ENCODE peak calls at places on chromosome 9, in eight cellular contexts. One of them, this sample, is unnamed.

GRCh38 chr9:18717751-18718150 is 243.8 kb downstream of the ADAMTSL1 start:
- DNase-seq in HFF-Myc: no peak
- DNase-seq in dorsolateral prefrontal cortex: no peak
- DNase-seq in GM12892: no peak
- DNase-seq in body of pancreas: no peak
- DNase-seq in activated CD8-positive, alpha-beta T cell treated with anti-CD3 and anti-CD28 coated beads for 36 hours: no peak
- DNase-seq in GM06990: no peak
- DNase-seq in activated naive CD8-positive, alpha-beta T cell treated with anti-CD3 and anti-CD28 coated beads, Interleukin-2, amount 50 U/mL, for 16 hours: no peak
- DNase-seq in this sample: no peak

GRCh38 chr9:71037521-71037920 is 83.9 kb downstream of the TRPM3 start:
- DNase-seq in activated CD8-positive, alpha-beta T cell treated with anti-CD3 and anti-CD28 coated beads for 36 hours: no peak
- DNase-seq in HFF-Myc: no peak
- DNase-seq in GM06990: no peak
- DNase-seq in activated naive CD8-positive, alpha-beta T cell treated with anti-CD3 and anti-CD28 coated beads, Interleukin-2, amount 50 U/mL, for 16 hours: no peak
- DNase-seq in body of pancreas: no peak
- DNase-seq in GM12892: no peak
- DNase-seq in dorsolateral prefrontal cortex: no peak
- DNase-seq in this sample: no peak

GRCh38 chr9:136774416-136775045 is 10.2 kb upstream of the LCN15 start:
- DNase-seq in activated CD8-positive, alpha-beta T cell treated with anti-CD3 and anti-CD28 coated beads for 36 hours: no peak
- DNase-seq in dorsolateral prefrontal cortex: no peak
- DNase-seq in activated naive CD8-positive, alpha-beta T cell treated with anti-CD3 and anti-CD28 coated beads, Interleukin-2, amount 50 U/mL, for 16 hours: no peak
- DNase-seq in body of pancreas: no peak
- DNase-seq in GM06990: no peak
- DNase-seq in HFF-Myc: no peak
- DNase-seq in GM12892: no peak
- DNase-seq in this sample: no peak

GRCh38 chr9:113621309-113621791 is 157.8 kb downstream of the RGS3 start:
- DNase-seq in HFF-Myc: peak
- DNase-seq in GM12892: no peak
- DNase-seq in activated CD8-positive, alpha-beta T cell treated with anti-CD3 and anti-CD28 coated beads for 36 hours: no peak
- DNase-seq in dorsolateral prefrontal cortex: peak
- DNase-seq in activated naive CD8-positive, alpha-beta T cell treated with anti-CD3 and anti-CD28 coated beads, Interleukin-2, amount 50 U/mL, for 16 hours: no peak
- DNase-seq in GM06990: no peak
- DNase-seq in body of pancreas: peak
- DNase-seq in this sample: no peak

GRCh38 chr9:136549010-136549980 is 3.4 kb upstream of the NOTCH1 start:
- DNase-seq in activated CD8-positive, alpha-beta T cell treated with anti-CD3 and anti-CD28 coated beads for 36 hours: no peak
- DNase-seq in activated naive CD8-positive, alpha-beta T cell treated with anti-CD3 and anti-CD28 coated beads, Interleukin-2, amount 50 U/mL, for 16 hours: no peak
- DNase-seq in dorsolateral prefrontal cortex: no peak
- DNase-seq in body of pancreas: no peak
- DNase-seq in GM12892: no peak
- DNase-seq in HFF-Myc: no peak
- DNase-seq in GM06990: no peak
- DNase-seq in this sample: no peak

GRCh38 chr9:129138476-129139232 is 27.4 kb downstream of the PTPA start:
- DNase-seq in GM12892: no peak
- DNase-seq in activated naive CD8-positive, alpha-beta T cell treated with anti-CD3 and anti-CD28 coated beads, Interleukin-2, amount 50 U/mL, for 16 hours: no peak
- DNase-seq in body of pancreas: peak
- DNase-seq in dorsolateral prefrontal cortex: no peak
- DNase-seq in activated CD8-positive, alpha-beta T cell treated with anti-CD3 and anti-CD28 coated beads for 36 hours: no peak
- DNase-seq in HFF-Myc: no peak
- DNase-seq in GM06990: no peak
- DNase-seq in this sample: no peak

GRCh38 chr9:98736216-98736615 is 27.5 kb upstream of the GABBR2 start:
- DNase-seq in body of pancreas: no peak
- DNase-seq in dorsolateral prefrontal cortex: no peak
- DNase-seq in activated naive CD8-positive, alpha-beta T cell treated with anti-CD3 and anti-CD28 coated beads, Interleukin-2, amount 50 U/mL, for 16 hours: no peak
- DNase-seq in HFF-Myc: no peak
- DNase-seq in GM12892: no peak
- DNase-seq in activated CD8-positive, alpha-beta T cell treated with anti-CD3 and anti-CD28 coated beads for 36 hours: no peak
- DNase-seq in GM06990: no peak
- DNase-seq in this sample: no peak

GRCh38 chr9:137367506-137368430 is 55.2 kb downstream of the EXD3 start:
- DNase-seq in GM06990: no peak
- DNase-seq in activated CD8-positive, alpha-beta T cell treated with anti-CD3 and anti-CD28 coated beads for 36 hours: no peak
- DNase-seq in dorsolateral prefrontal cortex: no peak
- DNase-seq in activated naive CD8-positive, alpha-beta T cell treated with anti-CD3 and anti-CD28 coated beads, Interleukin-2, amount 50 U/mL, for 16 hours: no peak
- DNase-seq in GM12892: no peak
- DNase-seq in HFF-Myc: no peak
- DNase-seq in body of pancreas: peak
- DNase-seq in this sample: no peak

GRCh38 chr9:131739192-131739961 is 499 bp downstream of the RAPGEF1 start:
- DNase-seq in body of pancreas: peak
- DNase-seq in activated naive CD8-positive, alpha-beta T cell treated with anti-CD3 and anti-CD28 coated beads, Interleukin-2, amount 50 U/mL, for 16 hours: no peak
- DNase-seq in dorsolateral prefrontal cortex: no peak
- DNase-seq in GM12892: peak
- DNase-seq in GM06990: peak
- DNase-seq in activated CD8-positive, alpha-beta T cell treated with anti-CD3 and anti-CD28 coated beads for 36 hours: peak
- DNase-seq in HFF-Myc: no peak
- DNase-seq in this sample: no peak

GRCh38 chr9:94149696-94150095 is 65.4 kb downstream of the PTPDC1 start:
- DNase-seq in body of pancreas: no peak
- DNase-seq in activated CD8-positive, alpha-beta T cell treated with anti-CD3 and anti-CD28 coated beads for 36 hours: no peak
- DNase-seq in HFF-Myc: no peak
- DNase-seq in GM12892: no peak
- DNase-seq in dorsolateral prefrontal cortex: no peak
- DNase-seq in GM06990: no peak
- DNase-seq in activated naive CD8-positive, alpha-beta T cell treated with anti-CD3 and anti-CD28 coated beads, Interleukin-2, amount 50 U/mL, for 16 hours: no peak
- DNase-seq in this sample: no peak

GRCh38 chr9:118059520-118060278 is 355.5 kb downstream of the TLR4 start:
- DNase-seq in activated CD8-positive, alpha-beta T cell treated with anti-CD3 and anti-CD28 coated beads for 36 hours: peak
- DNase-seq in body of pancreas: no peak
- DNase-seq in GM12892: no peak
- DNase-seq in GM06990: no peak
- DNase-seq in dorsolateral prefrontal cortex: no peak
- DNase-seq in activated naive CD8-positive, alpha-beta T cell treated with anti-CD3 and anti-CD28 coated beads, Interleukin-2, amount 50 U/mL, for 16 hours: no peak
- DNase-seq in HFF-Myc: peak
- DNase-seq in this sample: no peak

GRCh38 chr9:93475856-93476255 is 22.5 kb upstream of the FAM120AOS start:
- DNase-seq in GM12892: no peak
- DNase-seq in GM06990: no peak
- DNase-seq in activated CD8-positive, alpha-beta T cell treated with anti-CD3 and anti-CD28 coated beads for 36 hours: no peak
- DNase-seq in HFF-Myc: no peak
- DNase-seq in body of pancreas: no peak
- DNase-seq in activated naive CD8-positive, alpha-beta T cell treated with anti-CD3 and anti-CD28 coated beads, Interleukin-2, amount 50 U/mL, for 16 hours: no peak
- DNase-seq in dorsolateral prefrontal cortex: no peak
- DNase-seq in this sample: no peak

GRCh38 chr9:113343732-113344231 is 3.7 kb upstream of the WDR31 start:
- DNase-seq in activated naive CD8-positive, alpha-beta T cell treated with anti-CD3 and anti-CD28 coated beads, Interleukin-2, amount 50 U/mL, for 16 hours: no peak
- DNase-seq in body of pancreas: peak
- DNase-seq in activated CD8-positive, alpha-beta T cell treated with anti-CD3 and anti-CD28 coated beads for 36 hours: peak
- DNase-seq in GM06990: no peak
- DNase-seq in dorsolateral prefrontal cortex: peak
- DNase-seq in GM12892: no peak
- DNase-seq in HFF-Myc: peak
- DNase-seq in this sample: no peak

GRCh38 chr9:91795500-91796241 is 154.4 kb downstream of the ROR2 start:
- DNase-seq in dorsolateral prefrontal cortex: no peak
- DNase-seq in GM06990: no peak
- DNase-seq in activated CD8-positive, alpha-beta T cell treated with anti-CD3 and anti-CD28 coated beads for 36 hours: no peak
- DNase-seq in activated naive CD8-positive, alpha-beta T cell treated with anti-CD3 and anti-CD28 coated beads, Interleukin-2, amount 50 U/mL, for 16 hours: no peak
- DNase-seq in HFF-Myc: no peak
- DNase-seq in body of pancreas: no peak
- DNase-seq in GM12892: no peak
- DNase-seq in this sample: no peak